ENCODE peak calls at places on chromosomes 11 and 22, in four cellular contexts. One of them, this sample, is unnamed.
A peak's percentile ranks its signal among the peaks of the same experiment; 100 is the strongest.

GRCh38 chr11:121318848-121319834 is 26.6 kb downstream of the SC5D start:
- DNase-seq in lung: no peak
- DNase-seq in mammary epithelial cell: peak; percentile 49
- DNase-seq in right atrium auricular region: no peak
- DNase-seq in this sample: peak; percentile 41

GRCh38 chr11:125481531-125481930 is 14.5 kb downstream of the FEZ1 start:
- DNase-seq in lung: no peak
- DNase-seq in mammary epithelial cell: peak; percentile 43
- DNase-seq in right atrium auricular region: no peak
- DNase-seq in this sample: no peak

GRCh38 chr11:35525501-35526175 is at the start of gene PAMR1:
- DNase-seq in lung: no peak
- DNase-seq in mammary epithelial cell: peak; percentile 60
- DNase-seq in right atrium auricular region: peak; percentile 76
- DNase-seq in this sample: peak; percentile 63

GRCh38 chr11:123439616-123440015 is 9.5 kb downstream of the GRAMD1B start:
- DNase-seq in lung: no peak
- DNase-seq in mammary epithelial cell: no peak
- DNase-seq in right atrium auricular region: no peak
- DNase-seq in this sample: no peak

GRCh38 chr11:66443602-66444001 is 5.0 kb upstream of the MRPL11 start:
- DNase-seq in lung: no peak
- DNase-seq in mammary epithelial cell: peak; percentile 91
- DNase-seq in right atrium auricular region: no peak
- DNase-seq in this sample: peak; percentile 47

GRCh38 chr11:22792497-22792896 is 37.1 kb downstream of the SVIP start:
- DNase-seq in lung: no peak
- DNase-seq in mammary epithelial cell: peak; percentile 84
- DNase-seq in right atrium auricular region: no peak
- DNase-seq in this sample: peak; percentile 73

GRCh38 chr11:10908215-10908990 is 50.5 kb upstream of the ZBED5 start:
- DNase-seq in lung: no peak
- DNase-seq in mammary epithelial cell: peak; percentile 80
- DNase-seq in right atrium auricular region: no peak
- DNase-seq in this sample: peak; percentile 98

GRCh38 chr11:110027627-110028371 is 65.4 kb upstream of the ZC3H12C start:
- DNase-seq in lung: no peak
- DNase-seq in mammary epithelial cell: no peak
- DNase-seq in right atrium auricular region: no peak
- DNase-seq in this sample: no peak

GRCh38 chr11:64656797-64657196 is 65.8 kb downstream of the SLC22A12 start:
- DNase-seq in lung: no peak
- DNase-seq in mammary epithelial cell: no peak
- DNase-seq in right atrium auricular region: no peak
- DNase-seq in this sample: no peak

GRCh38 chr11:47359586-47359985 is 7.1 kb upstream of the MYBPC3 start:
- DNase-seq in lung: no peak
- DNase-seq in mammary epithelial cell: no peak
- DNase-seq in right atrium auricular region: no peak
- DNase-seq in this sample: no peak

GRCh38 chr22:36435516-36436415 is 45.7 kb downstream of the TXN2 start:
- DNase-seq in lung: peak; percentile 54
- DNase-seq in mammary epithelial cell: peak; percentile 63
- DNase-seq in right atrium auricular region: no peak
- DNase-seq in this sample: no peak

GRCh38 chr11:113477321-113477720 is 2.1 kb upstream of the DRD2 start:
- DNase-seq in lung: no peak
- DNase-seq in mammary epithelial cell: no peak
- DNase-seq in right atrium auricular region: no peak
- DNase-seq in this sample: no peak

GRCh38 chr22:24466831-24467249 is 28.3 kb upstream of the UPB1 start:
- DNase-seq in lung: no peak
- DNase-seq in mammary epithelial cell: no peak
- DNase-seq in right atrium auricular region: no peak
- DNase-seq in this sample: peak; percentile 70

GRCh38 chr11:112128483-112129121 is 35.3 kb downstream of the IL18 start:
- DNase-seq in lung: no peak
- DNase-seq in mammary epithelial cell: peak; percentile 88
- DNase-seq in right atrium auricular region: no peak
- DNase-seq in this sample: peak; percentile 74

GRCh38 chr11:27678242-27678641 is 22.0 kb downstream of the BDNF start:
- DNase-seq in lung: no peak
- DNase-seq in mammary epithelial cell: no peak
- DNase-seq in right atrium auricular region: no peak
- DNase-seq in this sample: peak; percentile 63

GRCh38 chr11:134652586-134653255 is 240.7 kb upstream of the B3GAT1 start:
- DNase-seq in lung: peak; percentile 7
- DNase-seq in mammary epithelial cell: no peak
- DNase-seq in right atrium auricular region: peak; percentile 53
- DNase-seq in this sample: no peak

GRCh38 chr11:105181521-105181920 is 42.0 kb upstream of the CARD18 start:
- DNase-seq in lung: no peak
- DNase-seq in mammary epithelial cell: no peak
- DNase-seq in right atrium auricular region: no peak
- DNase-seq in this sample: peak; percentile 9

GRCh38 chr11:68381716-68382115 is 69.3 kb downstream of the LRP5 start:
- DNase-seq in lung: no peak
- DNase-seq in mammary epithelial cell: no peak
- DNase-seq in right atrium auricular region: no peak
- DNase-seq in this sample: no peak

GRCh38 chr11:14905104-14906033 is 13.3 kb upstream of the CYP2R1 start:
- DNase-seq in lung: peak; percentile 53
- DNase-seq in mammary epithelial cell: no peak
- DNase-seq in right atrium auricular region: peak; percentile 77
- DNase-seq in this sample: peak; percentile 15

GRCh38 chr22:35947794-35948425 is 80.7 kb downstream of the RBFOX2 start:
- DNase-seq in lung: no peak
- DNase-seq in mammary epithelial cell: peak; percentile 30
- DNase-seq in right atrium auricular region: no peak
- DNase-seq in this sample: peak; percentile 55

GRCh38 chr22:30310881-30311771 is 15.6 kb downstream of the TBC1D10A start:
- DNase-seq in lung: peak; percentile 73
- DNase-seq in mammary epithelial cell: peak; percentile 61
- DNase-seq in right atrium auricular region: peak; percentile 84
- DNase-seq in this sample: peak; percentile 71

GRCh38 chr11:3867209-3868071 is 12.0 kb downstream of the STIM1 start:
- DNase-seq in lung: no peak
- DNase-seq in mammary epithelial cell: peak; percentile 45
- DNase-seq in right atrium auricular region: peak; percentile 66
- DNase-seq in this sample: no peak

GRCh38 chr11:126585388-126586302 is 230.2 kb downstream of the ST3GAL4 start:
- DNase-seq in lung: peak; percentile 52
- DNase-seq in mammary epithelial cell: peak; percentile 93
- DNase-seq in right atrium auricular region: peak; percentile 86
- DNase-seq in this sample: peak; percentile 91

GRCh38 chr11:36376888-36377758 is 81.0 kb downstream of the PRR5L start:
- DNase-seq in lung: no peak
- DNase-seq in mammary epithelial cell: peak; percentile 54
- DNase-seq in right atrium auricular region: no peak
- DNase-seq in this sample: peak; percentile 48

GRCh38 chr11:123719452-123719851 is 22.0 kb downstream of the ZNF202 start:
- DNase-seq in lung: no peak
- DNase-seq in mammary epithelial cell: peak; percentile 12
- DNase-seq in right atrium auricular region: no peak
- DNase-seq in this sample: peak; percentile 48

GRCh38 chr11:96091476-96091875 is 167.6 kb upstream of the MTMR2 start:
- DNase-seq in lung: no peak
- DNase-seq in mammary epithelial cell: no peak
- DNase-seq in right atrium auricular region: no peak
- DNase-seq in this sample: no peak

GRCh38 chr11:120546312-120547205 is 35.0 kb downstream of the GRIK4 start:
- DNase-seq in lung: peak; percentile 73
- DNase-seq in mammary epithelial cell: peak; percentile 96
- DNase-seq in right atrium auricular region: peak; percentile 77
- DNase-seq in this sample: peak; percentile 97

GRCh38 chr11:22472306-22472705 is 134.1 kb downstream of the SLC17A6 start:
- DNase-seq in lung: no peak
- DNase-seq in mammary epithelial cell: peak; percentile 26
- DNase-seq in right atrium auricular region: no peak
- DNase-seq in this sample: no peak

GRCh38 chr11:28961726-28962125 is 853.5 kb downstream of the METTL15 start:
- DNase-seq in lung: no peak
- DNase-seq in mammary epithelial cell: no peak
- DNase-seq in right atrium auricular region: no peak
- DNase-seq in this sample: no peak

GRCh38 chr11:28963189-28963588 is 855.0 kb downstream of the METTL15 start:
- DNase-seq in lung: no peak
- DNase-seq in mammary epithelial cell: peak; percentile 78
- DNase-seq in right atrium auricular region: no peak
- DNase-seq in this sample: peak; percentile 37

GRCh38 chr11:28964811-28965210 is 856.6 kb downstream of the METTL15 start:
- DNase-seq in lung: no peak
- DNase-seq in mammary epithelial cell: no peak
- DNase-seq in right atrium auricular region: no peak
- DNase-seq in this sample: peak; percentile 27

GRCh38 chr11:28965824-28966223 is 857.6 kb downstream of the METTL15 start:
- DNase-seq in lung: no peak
- DNase-seq in mammary epithelial cell: no peak
- DNase-seq in right atrium auricular region: no peak
- DNase-seq in this sample: no peak

GRCh38 chr11:28962492-28962891 is 854.3 kb downstream of the METTL15 start:
- DNase-seq in lung: no peak
- DNase-seq in mammary epithelial cell: peak; percentile 78
- DNase-seq in right atrium auricular region: no peak
- DNase-seq in this sample: no peak
- H3K27ac ChIP-seq in lung: no peak overlapping the region
- H3K27ac ChIP-seq in mammary epithelial cell: peak overlapping the region; percentile 61
- H3K27ac ChIP-seq in right atrium auricular region: no peak overlapping the region
- H3K27ac ChIP-seq in this sample: no peak overlapping the region

GRCh38 chr22:43376765-43377485 is 33.8 kb upstream of the SCUBE1 start:
- DNase-seq in lung: no peak
- DNase-seq in mammary epithelial cell: no peak
- DNase-seq in right atrium auricular region: no peak
- DNase-seq in this sample: peak; percentile 61

GRCh38 chr22:43375951-43376455 is 32.8 kb upstream of the SCUBE1 start:
- DNase-seq in lung: no peak
- DNase-seq in mammary epithelial cell: peak; percentile 19
- DNase-seq in right atrium auricular region: no peak
- DNase-seq in this sample: peak; percentile 76

GRCh38 chr22:43377486-43377995 is 34.3 kb upstream of the MPPED1 start:
- DNase-seq in lung: no peak
- DNase-seq in mammary epithelial cell: no peak
- DNase-seq in right atrium auricular region: no peak
- DNase-seq in this sample: peak; percentile 72

GRCh38 chr22:43381693-43382092 is 30.1 kb upstream of the MPPED1 start:
- DNase-seq in lung: no peak
- DNase-seq in mammary epithelial cell: no peak
- DNase-seq in right atrium auricular region: no peak
- DNase-seq in this sample: no peak

DNA sequence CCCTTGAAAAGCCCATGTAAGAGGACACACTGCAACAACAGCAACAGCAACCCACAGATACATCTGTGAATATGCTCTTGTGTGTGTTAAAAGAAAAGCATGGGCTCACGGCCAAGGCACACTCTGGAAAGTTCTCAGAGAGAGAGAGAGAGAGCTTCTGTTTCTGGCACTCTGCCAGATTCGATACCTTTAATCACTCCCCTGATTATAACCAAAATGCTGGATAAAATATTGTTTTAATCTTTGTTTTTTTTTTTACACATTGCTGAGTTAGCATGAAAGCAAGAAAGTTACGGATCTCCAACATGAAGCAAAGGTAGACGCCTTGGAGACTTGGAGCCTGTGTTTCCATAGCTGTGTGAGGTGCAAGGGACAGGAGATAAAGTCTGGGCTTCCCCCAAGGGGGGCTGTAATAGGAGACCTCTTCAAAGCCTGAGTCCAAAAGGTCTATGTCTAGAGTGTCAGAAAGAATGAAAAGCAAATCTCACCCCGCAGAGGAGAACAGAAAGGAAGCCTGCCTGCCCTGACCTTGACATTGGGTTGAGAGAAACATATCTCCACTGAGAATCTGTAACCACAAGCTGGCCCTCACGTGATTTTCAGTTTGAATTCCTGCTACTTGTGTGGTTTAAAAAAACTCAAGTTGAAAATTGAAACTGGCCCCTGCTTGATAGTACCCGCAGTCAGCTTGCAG is 33.7 kb upstream of the MPPED1 start:
- DNase-seq in lung: no peak
- DNase-seq in mammary epithelial cell: no peak
- DNase-seq in right atrium auricular region: no peak
- DNase-seq in this sample: peak; percentile 53
- H3K27ac ChIP-seq in lung: no peak overlapping the region
- H3K27ac ChIP-seq in mammary epithelial cell: no peak overlapping the region
- H3K27ac ChIP-seq in right atrium auricular region: no peak overlapping the region
- H3K27ac ChIP-seq in this sample: no peak overlapping the region

GRCh38 chr11:33320814-33321330 is 63.7 kb downstream of the HIPK3 start:
- DNase-seq in lung: no peak
- DNase-seq in mammary epithelial cell: no peak
- DNase-seq in right atrium auricular region: no peak
- DNase-seq in this sample: peak; percentile 34
- H3K27ac ChIP-seq in lung: no peak overlapping the region
- H3K27ac ChIP-seq in mammary epithelial cell: no peak overlapping the region
- H3K27ac ChIP-seq in right atrium auricular region: peak overlapping the region; percentile 14
- H3K27ac ChIP-seq in this sample: no peak overlapping the region

DNA sequence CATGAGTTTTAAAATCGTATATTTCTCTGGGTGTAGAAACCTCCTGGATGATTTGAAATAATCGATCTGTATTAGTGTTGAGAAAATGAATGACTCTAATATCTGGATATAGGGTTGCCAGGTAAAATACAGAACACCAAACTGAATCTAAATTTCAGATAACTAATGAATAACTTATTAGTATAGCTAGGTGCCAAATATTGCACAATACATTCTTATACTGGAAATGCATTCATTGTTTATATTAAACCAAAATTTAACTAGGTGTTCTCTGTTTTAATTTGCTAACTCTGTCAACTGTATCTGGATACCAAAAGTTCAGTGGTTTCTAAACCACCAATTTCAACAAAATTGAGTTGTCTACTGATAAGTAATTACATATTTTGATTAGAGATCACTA is 2.5 kb upstream of the BIRC3 start:
- DNase-seq in lung: no peak
- DNase-seq in mammary epithelial cell: no peak
- DNase-seq in right atrium auricular region: no peak
- DNase-seq in this sample: no peak
- H3K27ac ChIP-seq in lung: no peak overlapping the region
- H3K27ac ChIP-seq in mammary epithelial cell: peak overlapping the region; percentile 69
- H3K27ac ChIP-seq in right atrium auricular region: no peak overlapping the region
- H3K27ac ChIP-seq in this sample: no peak overlapping the region